ENCODE peak calls at places on chromosome 16, in four cellular contexts. E is GM12878, V is K562, J is HepG2. H is an unnamed sample.
A peak's percentile ranks its signal among the peaks of the same experiment; 100 is the strongest.

GRCh38 chr16:57041182-57042156 is 50.9 kb upstream of the CPNE2 start:
- DNase-seq in E (peak; percentile 79), V (no peak), J (no peak), H (no peak)

GRCh38 chr16:81137012-81137335 is 40.8 kb upstream of the GCSH start:
- DNase-seq in E (no peak), V (no peak), J (no peak), H (no peak)

GRCh38 chr16:49858200-49859129 is 2.6 kb upstream of the ZNF423 start:
- DNase-seq in E (no peak), V (no peak), J (no peak), H (peak; percentile 59)

GRCh38 chr16:70714526-70715112 is 28.8 kb upstream of the MTSS2 start:
- DNase-seq in E (no peak), V (no peak), J (no peak), H (no peak)

GRCh38 chr16:51465026-51465425 is 314.0 kb upstream of the SALL1 start:
- DNase-seq in E (no peak), V (no peak), J (no peak), H (no peak)

GRCh38 chr16:73000020-73000906 is 47.7 kb downstream of the ZFHX3 start:
- DNase-seq in E (no peak), V (no peak), J (peak; percentile 91), H (no peak)

GRCh38 chr16:51147776-51148673 is 3.0 kb downstream of the SALL1 start:
- DNase-seq in E (no peak), V (no peak), J (no peak), H (no peak)

GRCh38 chr16:56930516-56931252 is 1.3 kb upstream of the HERPUD1 start:
- DNase-seq in E (no peak), V (no peak), J (no peak), H (peak; percentile 39)

GRCh38 chr16:66375451-66375850 is 9.0 kb downstream of the CDH5 start:
- DNase-seq in E (no peak), V (no peak), J (no peak), H (no peak)

GRCh38 chr16:30005341-30006094 is 5.3 kb downstream of the DOC2A start:
- DNase-seq in E (no peak), V (peak; percentile 61), J (peak; percentile 54), H (no peak)

GRCh38 chr16:67092227-67092626 is 17.5 kb upstream of the PHAF1 start:
- DNase-seq in E (no peak), V (no peak), J (no peak), H (no peak)

GRCh38 chr16:65421596-65421995 is 299.7 kb upstream of the CDH11 start:
- DNase-seq in E (no peak), V (no peak), J (no peak), H (no peak)

GRCh38 chr16:75273054-75273925 is 21.9 kb upstream of the BCAR1 start:
- DNase-seq in E (no peak), V (no peak), J (no peak), H (no peak)

GRCh38 chr16:72989203-72989991 is 58.5 kb downstream of the ZFHX3 start:
- DNase-seq in E (no peak), V (no peak), J (no peak), H (no peak)

GRCh38 chr16:582614-583331 is 7.1 kb upstream of the RAB40C start:
- DNase-seq in E (no peak), V (no peak), J (no peak), H (peak; percentile 24)

GRCh38 chr16:75483222-75483621 is 12.0 kb downstream of the CHST6 start:
- DNase-seq in E (no peak), V (no peak), J (no peak), H (no peak)

GRCh38 chr16:77322757-77323156 is 112.1 kb downstream of the ADAMTS18 start:
- DNase-seq in E (no peak), V (no peak), J (no peak), H (no peak)

GRCh38 chr16:67163164-67163902 is 1.2 kb upstream of the HSF4 start:
- DNase-seq in E (no peak), V (no peak), J (no peak), H (peak; percentile 56)

GRCh38 chr16:65510850-65511249 is 389.0 kb upstream of the CDH11 start:
- DNase-seq in E (no peak), V (no peak), J (peak; percentile 29), H (no peak)

GRCh38 chr16:15701975-15702970 is 52.2 kb downstream of the NDE1 start:
- DNase-seq in E (no peak), V (no peak), J (no peak), H (no peak)

GRCh38 chr16:80092686-80093085 is 448.1 kb upstream of the DYNLRB2 start:
- DNase-seq in E (no peak), V (no peak), J (no peak), H (no peak)

GRCh38 chr16:13939821-13940220 is 19.9 kb downstream of the ERCC4 start:
- DNase-seq in E (no peak), V (no peak), J (no peak), H (no peak)

GRCh38 chr16:50251375-50252081 is 14.8 kb upstream of the ADCY7 start:
- DNase-seq in E (no peak), V (no peak), J (no peak), H (no peak)

GRCh38 chr16:19972111-19972510 is 87.5 kb upstream of the GPRC5B start:
- DNase-seq in E (no peak), V (no peak), J (no peak), H (no peak)

GRCh38 chr16:17571499-17572093 is 100.8 kb upstream of the XYLT1 start:
- DNase-seq in E (no peak), V (no peak), J (no peak), H (no peak)

GRCh38 chr16:49836218-49836617 is 19.7 kb downstream of the ZNF423 start:
- DNase-seq in E (no peak), V (no peak), J (no peak), H (no peak)

GRCh38 chr16:6955303-6955702 is 377.3 kb upstream of the RBFOX1 start:
- DNase-seq in E (no peak), V (no peak), J (no peak), H (no peak)

GRCh38 chr16:56362706-56363105 is 62.6 kb downstream of the AMFR start:
- DNase-seq in E (no peak), V (no peak), J (no peak), H (no peak)

GRCh38 chr16:24989417-24989978 is 25.7 kb downstream of the ARHGAP17 start:
- DNase-seq in E (no peak), V (no peak), J (no peak), H (no peak)

GRCh38 chr16:67158637-67159600 is 790 bp downstream of the TRADD start:
- DNase-seq in E (peak; percentile 71), V (peak; percentile 70), J (peak; percentile 48), H (peak; percentile 48)

GRCh38 chr16:49140618-49141017 is 141.0 kb downstream of the CBLN1 start:
- DNase-seq in E (no peak), V (no peak), J (no peak), H (no peak)

GRCh38 chr16:72198021-72198420 is 26.1 kb upstream of the PMFBP1 start:
- DNase-seq in E (no peak), V (no peak), J (no peak), H (no peak)

GRCh38 chr16:14529010-14529669 is 100.9 kb downstream of the PARN start:
- DNase-seq in E (peak; percentile 81), V (peak; percentile 93), J (peak; percentile 94), H (peak; percentile 72)

GRCh38 chr16:69741951-69742904 is 12.5 kb downstream of the NOB1 start:
- DNase-seq in E (no peak), V (no peak), J (no peak), H (no peak)

GRCh38 chr16:14001521-14001920 is 69.6 kb upstream of the MRTFB start:
- DNase-seq in E (no peak), V (no peak), J (no peak), H (no peak)

GRCh38 chr16:13036600-13036999 is 135.2 kb downstream of the SHISA9 start:
- DNase-seq in E (no peak), V (peak; percentile 55), J (peak; percentile 43), H (peak; percentile 70)

GRCh38 chr16:72242757-72243156 is 70.8 kb upstream of the PMFBP1 start:
- DNase-seq in E (no peak), V (no peak), J (no peak), H (no peak)

DNA sequence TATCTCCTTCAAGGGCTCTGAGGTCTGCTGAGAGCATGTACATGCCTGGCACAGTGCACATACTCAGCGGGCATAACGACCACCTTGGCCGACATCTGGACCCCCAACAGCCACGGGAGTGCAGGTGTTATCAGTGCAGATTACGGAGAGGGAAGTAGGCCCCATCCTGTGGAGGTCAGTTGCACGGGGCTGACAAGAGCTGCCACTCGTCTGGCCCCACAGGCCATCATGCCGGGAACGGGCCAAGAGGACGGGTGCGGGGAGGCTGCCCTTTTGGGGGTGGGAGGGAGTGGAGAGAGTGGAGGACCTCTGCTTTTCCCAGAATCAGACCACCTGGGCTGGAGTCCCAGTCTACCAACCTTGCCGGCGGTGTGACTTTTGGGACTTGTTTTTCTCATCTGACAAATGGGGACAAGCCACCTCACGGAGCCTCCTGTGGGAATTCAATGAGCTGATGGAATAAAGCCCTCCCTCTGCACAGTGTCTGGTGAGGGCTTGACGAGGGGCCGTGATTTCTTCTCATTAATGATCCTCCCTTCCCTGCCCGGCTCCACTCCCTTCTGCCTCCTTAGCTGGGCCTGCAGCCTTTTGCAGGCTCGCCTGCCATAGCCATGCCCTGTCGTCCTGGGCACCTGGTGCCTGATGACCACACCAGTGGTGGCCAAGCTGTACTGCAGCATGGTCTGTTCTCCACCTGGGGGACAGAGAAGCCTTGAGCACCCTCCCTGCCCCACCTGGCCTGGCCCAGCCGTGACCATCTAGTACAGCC is 4.6 kb downstream of the PRSS33 start:
- DNase-seq in E (no peak), V (no peak), J (no peak), H (peak; percentile 7)
- TF ChIP-seq CBFB in E (no peak), V (no peak), J (no peak), H (no peak)

GRCh38 chr16:4763791-4764190 is 3.2 kb downstream of the ZNF500 start:
- DNase-seq in E (no peak), V (no peak), J (no peak), H (no peak)
- TF ChIP-seq CBFB in E (no peak), V (no peak), J (no peak), H (no peak)

GRCh38 chr16:82396509-82396908 is 226.5 kb upstream of the MPHOSPH6 start:
- DNase-seq in E (no peak), V (no peak), J (no peak), H (no peak)

GRCh38 chr16:82391690-82392089 is 221.7 kb upstream of the MPHOSPH6 start:
- DNase-seq in E (no peak), V (no peak), J (no peak), H (no peak)

GRCh38 chr16:82395212-82395611 is 225.2 kb upstream of the MPHOSPH6 start:
- DNase-seq in E (no peak), V (no peak), J (peak; percentile 18), H (no peak)
- TF ChIP-seq CBFB in E (no peak), V (no peak), J (no peak), H (no peak)

DNA sequence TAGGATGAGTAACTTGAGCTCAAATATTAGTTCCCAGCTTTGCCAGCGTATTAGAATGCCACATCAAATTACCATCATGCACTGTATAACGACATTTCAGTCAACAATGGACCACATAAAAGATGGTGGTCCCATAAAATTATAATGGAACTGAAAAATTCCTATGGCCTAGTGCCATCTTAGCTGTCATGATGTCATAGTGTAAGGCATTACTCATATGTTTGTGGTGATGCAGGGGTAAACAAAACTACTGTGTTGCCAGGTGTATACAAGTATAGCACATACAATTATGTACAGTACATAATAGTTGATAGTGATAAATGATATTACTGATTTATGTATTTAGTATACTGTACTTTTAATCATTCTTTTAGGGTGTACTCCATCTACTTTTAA is 54.4 kb upstream of the NETO2 start:
- DNase-seq in E (no peak), V (no peak), J (no peak), H (no peak)
- TF ChIP-seq CBFB in E (no peak), V (no peak), J (no peak), H (no peak)

GRCh38 chr16:68520649-68521086 is 18.4 kb upstream of the ZFP90 start:
- DNase-seq in E (no peak), V (peak; percentile 89), J (peak; percentile 89), H (peak; percentile 95)
- TF ChIP-seq CBFB in E (no peak), V (no peak), J (peak; percentile 54), H (no peak)

H was measured in WTC11.